ENCODE peak calls at places on chromosomes 5 and 9, in four cellular contexts. X is A172; L is CD8-positive, alpha-beta memory T cell; U is fibroblast of the conjunctiva. Q is an unnamed sample.

GRCh38 chr5:95172659-95173058 is 112.2 kb downstream of the MCTP1 start:
- DNase-seq in X (no peak), L (no peak), U (no peak), Q (no peak)

GRCh38 chr5:136781464-136781863 is 416.1 kb upstream of the TRPC7 start:
- DNase-seq in L (no peak), U (no peak), X (peak; percentile 25), Q (peak; percentile 3)

GRCh38 chr5:180328296-180329137 is 24.6 kb downstream of the GFPT2 start:
- DNase-seq in L (peak; percentile 63), U (no peak), X (peak; percentile 69), Q (peak; percentile 75)

GRCh38 chr5:10671041-10672008 is 89.7 kb downstream of the DAP start:
- DNase-seq in X (no peak), L (no peak), U (no peak), Q (peak; percentile 6)

GRCh38 chr5:85337400-85337799 is 952.7 kb upstream of the EDIL3 start:
- DNase-seq in X (no peak), L (no peak), U (no peak), Q (no peak)

GRCh38 chr9:117783828-117784227 is 79.6 kb downstream of the TLR4 start:
- DNase-seq in L (peak; percentile 45), X (no peak), U (no peak), Q (peak; percentile 57)

GRCh38 chr5:150318613-150319483 is 16.1 kb upstream of the ARSI start:
- DNase-seq in L (no peak), U (no peak), X (no peak), Q (no peak)

GRCh38 chr5:173763410-173763809 is 124.7 kb upstream of the CPEB4 start:
- DNase-seq in L (no peak), X (no peak), U (no peak), Q (no peak)

GRCh38 chr9:114178756-114179450 is 23.6 kb downstream of the COL27A1 start:
- DNase-seq in L (no peak), X (peak; percentile 18), U (no peak), Q (no peak)

GRCh38 chr5:138139776-138140080 is 500 bp upstream of the NME5 start:
- DNase-seq in L (no peak), X (no peak), U (no peak), Q (no peak)

GRCh38 chr5:151213803-151214613 is 9.9 kb downstream of the CCDC69 start:
- DNase-seq in X (peak; percentile 69), L (peak; percentile 86), U (peak; percentile 39), Q (no peak)

GRCh38 chr5:34598177-34598794 is 57.8 kb upstream of the RAI14 start:
- DNase-seq in U (peak; percentile 68), L (no peak), X (peak; percentile 93), Q (peak; percentile 93)

GRCh38 chr5:171644536-171644935 is 141.1 kb upstream of the SMIM23 start:
- DNase-seq in X (no peak), L (no peak), U (peak; percentile 40), Q (no peak)

GRCh38 chr5:56465757-56466127 is 232.6 kb upstream of the ANKRD55 start:
- DNase-seq in X (no peak), U (no peak), L (no peak), Q (no peak)

GRCh38 chr9:130010151-130010988 is 32.6 kb downstream of the FNBP1 start:
- DNase-seq in U (no peak), L (peak; percentile 60), X (no peak), Q (peak; percentile 85)

GRCh38 chr5:73612799-73613198 is 13.2 kb upstream of the ARHGEF28 start:
- DNase-seq in U (no peak), L (no peak), X (no peak), Q (no peak)

GRCh38 chr9:91907387-91908292 is 42.4 kb downstream of the ROR2 start:
- DNase-seq in U (no peak), X (no peak), L (no peak), Q (no peak)

GRCh38 chr5:137001026-137001569 is 498.0 kb downstream of the SPOCK1 start:
- DNase-seq in L (no peak), X (no peak), U (no peak), Q (no peak)

GRCh38 chr5:113040672-113041071 is 64.1 kb downstream of the DCP2 start:
- DNase-seq in X (no peak), U (no peak), L (no peak), Q (no peak)

GRCh38 chr9:127919253-127919815 is 2.5 kb upstream of the ST6GALNAC4 start:
- DNase-seq in L (no peak), X (peak; percentile 100), U (peak; percentile 96), Q (peak; percentile 100)

GRCh38 chr9:2126331-2126789 is 111.2 kb downstream of the SMARCA2 start:
- DNase-seq in X (no peak), U (peak; percentile 67), L (no peak), Q (no peak)

GRCh38 chr9:33375841-33376321 is 26.5 kb downstream of the AQP7 start:
- DNase-seq in L (no peak), U (no peak), X (no peak), Q (no peak)

GRCh38 chr5:14108170-14108996 is 34.8 kb upstream of the TRIO start:
- DNase-seq in U (peak; percentile 78), L (peak; percentile 4), X (peak; percentile 90), Q (peak; percentile 87)

GRCh38 chr5:177133119-177133844 is at the start of gene NSD1:
- DNase-seq in U (peak; percentile 80), X (peak; percentile 54), L (peak; percentile 90), Q (peak; percentile 80)

GRCh38 chr9:111096051-111096450 is 57.8 kb upstream of the LPAR1 start:
- DNase-seq in X (no peak), L (no peak), U (no peak), Q (no peak)

GRCh38 chr9:137429974-137430722 is 7.0 kb downstream of the NOXA1 start:
- DNase-seq in X (no peak), L (no peak), U (no peak), Q (no peak)

GRCh38 chr5:129459485-129460120 is 495 bp upstream of the ADAMTS19 start:
- DNase-seq in X (no peak), L (no peak), U (peak; percentile 16), Q (peak; percentile 35)

GRCh38 chr9:119639287-119639955 is 270.2 kb upstream of the BRINP1 start:
- DNase-seq in L (no peak), X (no peak), U (no peak), Q (peak; percentile 17)

GRCh38 chr9:93028448-93029006 is 30.0 kb upstream of the SUSD3 start:
- DNase-seq in X (peak; percentile 55), L (peak; percentile 85), U (no peak), Q (no peak)

GRCh38 chr5:150623152-150623877 is 17.1 kb upstream of the SYNPO start:
- DNase-seq in U (no peak), L (no peak), X (no peak), Q (no peak)

GRCh38 chr5:124193371-124193789 is 553.1 kb downstream of the ZNF608 start:
- DNase-seq in L (no peak), U (peak; percentile 84), X (peak; percentile 18), Q (peak; percentile 59)

GRCh38 chr5:61304611-61305369 is 27.3 kb upstream of the ZSWIM6 start:
- DNase-seq in U (no peak), L (no peak), X (peak; percentile 90), Q (peak; percentile 72)

GRCh38 chr5:132385321-132386105 is 16.0 kb downstream of the SLC22A5 start:
- DNase-seq in X (peak; percentile 77), U (peak; percentile 49), L (peak; percentile 63), Q (peak; percentile 74)

GRCh38 chr5:61279725-61280124 is 52.3 kb upstream of the ZSWIM6 start:
- DNase-seq in X (no peak), U (no peak), L (no peak), Q (peak; percentile 77)

GRCh38 chr9:36151306-36152210 is 15.0 kb downstream of the GLIPR2 start:
- DNase-seq in U (no peak), X (peak; percentile 86), L (peak; percentile 92), Q (peak; percentile 6)

GRCh38 chr5:129382921-129383672 is 77.0 kb upstream of the ADAMTS19 start:
- DNase-seq in U (no peak), L (no peak), X (no peak), Q (no peak)

GRCh38 chr5:144812770-144813169 is 642.1 kb downstream of the KCTD16 start:
- DNase-seq in L (no peak), X (peak; percentile 27), U (peak; percentile 95), Q (peak; percentile 43)

GRCh38 chr5:43203373-43203772 is 11.3 kb downstream of the NIM1K start:
- DNase-seq in L (no peak), X (peak; percentile 16), U (no peak), Q (no peak)

Q was measured in kidney tubule cell.